ENCODE peak calls at places on chromosome 1, in nine cellular contexts. A is OCI-LY7, P is HCT116, V is GM23248, Q is hepatocyte, M is MM.1S, W is PC-3, N is GM23338, Y is SK-N-SH. K is an unnamed sample.

GRCh38 chr1:100265562-100265930 is 470 bp upstream of the RTCA start:
- DNase-seq in A (no peak), P (peak; percentile 6), V (peak; percentile 74), Q (peak; percentile 26), M (peak; percentile 16), W (peak; percentile 36), N (peak; percentile 70), Y (no peak), K (no peak)

GRCh38 chr1:235236128-235236527 is 75.1 kb upstream of the RBM34 start:
- DNase-seq in A (no peak), P (no peak), V (no peak), Q (no peak), M (no peak), W (no peak), N (no peak), Y (no peak), K (no peak)

GRCh38 chr1:9280015-9280860 is 12.5 kb upstream of the SPSB1 start:
- DNase-seq in A (no peak), P (peak; percentile 67), V (peak; percentile 99), Q (peak; percentile 86), M (no peak), W (peak; percentile 91), N (peak; percentile 43), Y (peak; percentile 82), K (no peak)

GRCh38 chr1:160797861-160798273 is 1.9 kb downstream of the LY9 start:
- DNase-seq in A (peak; percentile 80), P (no peak), V (no peak), Q (no peak), M (peak; percentile 38), W (peak; percentile 37), N (no peak), Y (no peak), K (no peak)

GRCh38 chr1:3467096-3468036 is 12.9 kb downstream of the ARHGEF16 start:
- DNase-seq in A (no peak), P (no peak), V (no peak), Q (no peak), M (no peak), W (no peak), N (no peak), Y (no peak), K (no peak)

GRCh38 chr1:181021811-181022434 is 747 bp downstream of the STX6 start:
- DNase-seq in A (peak; percentile 61), P (no peak), V (peak; percentile 89), Q (peak; percentile 72), M (peak; percentile 70), W (peak; percentile 83), N (peak; percentile 79), Y (peak; percentile 70), K (peak; percentile 85)

GRCh38 chr1:51928896-51929295 is 50.4 kb upstream of the NRDC start:
- DNase-seq in A (no peak), P (no peak), V (peak; percentile 37), Q (no peak), M (no peak), W (peak; percentile 23), N (no peak), Y (no peak), K (no peak)

GRCh38 chr1:172717722-172718455 is 59.0 kb downstream of the FASLG start:
- DNase-seq in A (no peak), P (no peak), V (peak; percentile 40), Q (peak; percentile 55), M (no peak), W (peak; percentile 66), N (no peak), Y (no peak), K (no peak)

GRCh38 chr1:205477759-205478247 is 22.0 kb upstream of the BLACAT1 start:
- DNase-seq in A (no peak), P (peak; percentile 59), V (peak; percentile 69), Q (peak; percentile 53), M (no peak), W (peak; percentile 99), N (no peak), Y (no peak), K (no peak)

GRCh38 chr1:151512801-151513625 is 1.8 kb downstream of the CGN start:
- DNase-seq in A (no peak), P (no peak), V (no peak), Q (peak; percentile 79), M (no peak), W (peak; percentile 95), N (peak; percentile 87), Y (no peak), K (peak; percentile 78)

DNA sequence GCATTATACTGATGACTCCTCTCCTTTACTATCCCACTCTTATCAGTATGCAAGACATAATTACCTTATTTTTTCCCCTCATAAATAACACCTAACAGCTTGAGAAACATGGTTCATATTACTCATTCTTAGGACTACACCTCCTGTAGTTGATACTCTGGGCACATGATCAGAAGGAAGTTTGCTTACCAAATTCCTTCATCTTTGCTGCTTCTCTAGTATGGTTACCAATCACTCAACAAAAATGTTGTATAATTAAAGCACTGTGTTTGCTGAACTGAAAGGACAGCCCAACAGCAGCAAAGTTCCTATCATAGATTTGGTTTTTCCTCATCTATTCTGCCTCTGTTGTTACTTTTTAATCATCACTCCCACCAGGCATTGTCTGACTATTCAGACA is 586.3 kb downstream of the LRRIQ3 start:
- DNase-seq in A (no peak), P (no peak), V (no peak), Q (no peak), M (no peak), W (no peak), N (no peak), Y (no peak), K (no peak)
- TF ChIP-seq EZH2phosphoT487 in A (no peak), P (no peak), V (no peak), Q (no peak), M (no peak), W (no peak), N (no peak), Y (no peak), K (no peak)

GRCh38 chr1:33370827-33371226 is 49.9 kb upstream of the A3GALT2 start:
- DNase-seq in A (no peak), P (no peak), V (no peak), Q (no peak), M (no peak), W (no peak), N (no peak), Y (no peak), K (no peak)

GRCh38 chr1:33369081-33369480 is 48.2 kb upstream of the A3GALT2 start:
- DNase-seq in A (no peak), P (no peak), V (no peak), Q (no peak), M (no peak), W (no peak), N (no peak), Y (no peak), K (no peak)

GRCh38 chr1:33371334-33371733 is 50.4 kb upstream of the A3GALT2 start:
- DNase-seq in A (no peak), P (no peak), V (no peak), Q (no peak), M (no peak), W (no peak), N (no peak), Y (no peak), K (no peak)

GRCh38 chr1:33369764-33370163 is 48.9 kb upstream of the A3GALT2 start:
- DNase-seq in A (no peak), P (no peak), V (no peak), Q (no peak), M (no peak), W (no peak), N (no peak), Y (no peak), K (no peak)

DNA sequence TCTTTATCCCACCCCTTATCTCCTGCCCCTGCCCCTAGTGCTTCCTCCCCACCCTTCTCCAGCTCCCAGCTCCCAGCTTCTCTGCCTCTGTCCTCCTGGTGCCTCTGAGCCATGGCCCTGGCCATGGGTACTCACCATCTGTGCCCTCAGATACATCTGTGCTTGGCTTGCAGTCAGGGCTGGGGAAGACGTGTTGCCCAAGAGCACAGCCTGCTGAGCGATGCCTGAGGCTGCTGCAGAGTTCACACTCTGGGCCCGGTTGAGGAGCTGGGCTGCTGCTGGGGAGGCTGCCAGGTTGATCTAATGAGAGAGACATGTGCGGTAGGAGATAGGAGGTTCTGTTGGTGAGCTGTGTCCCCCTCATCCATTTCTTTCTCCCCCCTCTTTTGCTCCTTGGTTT is 49.4 kb upstream of the A3GALT2 start:
- DNase-seq in A (no peak), P (no peak), V (peak; percentile 92), Q (no peak), M (no peak), W (no peak), N (no peak), Y (peak; percentile 39), K (no peak)
- TF ChIP-seq EZH2phosphoT487 in A (no peak), P (no peak), V (no peak), Q (no peak), M (no peak), W (no peak), N (no peak), Y (no peak), K (no peak)

DNA sequence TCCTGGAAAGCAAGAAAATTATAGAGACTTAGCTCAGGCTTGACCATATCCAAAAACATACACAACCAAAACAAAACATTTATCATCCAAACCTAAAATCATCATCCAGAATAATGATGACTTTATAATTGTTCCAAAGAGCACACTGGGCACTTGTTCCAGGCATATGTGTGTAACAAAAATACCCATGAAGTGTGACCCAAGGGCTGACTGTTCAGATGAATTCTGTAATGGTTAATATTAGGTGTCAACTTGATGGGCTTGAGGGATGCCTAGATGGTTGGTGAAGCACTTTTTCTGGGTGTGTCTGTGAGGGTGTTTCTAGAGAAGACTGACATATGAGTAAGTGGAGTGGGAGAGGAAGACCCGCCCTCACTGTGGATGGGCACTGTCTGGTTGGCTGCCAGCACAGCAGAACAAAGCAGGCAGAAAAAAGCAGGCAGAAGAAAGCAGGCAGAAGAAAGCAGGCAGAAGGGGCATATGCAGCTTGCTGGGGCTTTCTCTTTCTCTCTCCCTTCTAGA is 43.1 kb upstream of the CD2 start:
- DNase-seq in A (peak; percentile 16), P (no peak), V (no peak), Q (no peak), M (no peak), W (peak; percentile 45), N (peak; percentile 16), Y (peak; percentile 48), K (peak; percentile 27)
- TF ChIP-seq EZH2phosphoT487 in A (no peak), P (no peak), V (no peak), Q (no peak), M (no peak), W (no peak), N (no peak), Y (no peak), K (no peak)

GRCh38 chr1:89706700-89707012 is 73.7 kb downstream of the LRRC8C start:
- DNase-seq in A (peak; percentile 46), P (no peak), V (no peak), Q (no peak), M (no peak), W (no peak), N (peak; percentile 5), Y (no peak), K (no peak)

GRCh38 chr1:89708727-89709375 is 75.9 kb downstream of the LRRC8C start:
- DNase-seq in A (no peak), P (no peak), V (no peak), Q (no peak), M (no peak), W (no peak), N (peak; percentile 58), Y (no peak), K (peak; percentile 30)

GRCh38 chr1:89703469-89703868 is 70.5 kb downstream of the LRRC8C start:
- DNase-seq in A (no peak), P (no peak), V (no peak), Q (no peak), M (no peak), W (no peak), N (no peak), Y (no peak), K (no peak)

GRCh38 chr1:89704014-89704413 is 71.1 kb downstream of the LRRC8C start:
- DNase-seq in A (no peak), P (no peak), V (no peak), Q (no peak), M (no peak), W (no peak), N (peak; percentile 11), Y (no peak), K (no peak)

GRCh38 chr1:89705901-89706699 is 73.2 kb downstream of the LRRC8C start:
- DNase-seq in A (peak; percentile 63), P (no peak), V (no peak), Q (no peak), M (peak; percentile 25), W (no peak), N (no peak), Y (no peak), K (no peak)
- TF ChIP-seq EZH2phosphoT487 in A (no peak), P (no peak), V (no peak), Q (no peak), M (no peak), W (no peak), N (no peak), Y (no peak), K (no peak)

K was measured in neural progenitor cell.